ENCODE peak calls at places on chromosomes 12 and 14, in five cellular contexts. J, F, X, R and E are unnamed samples.

GRCh38 chr12:27554421-27555186 is 30.6 kb downstream of the PPFIBP1 start:
- DNase-seq in R (peak), J (peak), X (no peak), F (no peak), E (no peak)

GRCh38 chr14:37470251-37470650 is 124.8 kb downstream of the FOXA1 start:
- DNase-seq in R (no peak), X (no peak), J (no peak), F (no peak), E (no peak)

GRCh38 chr12:40028296-40028695 is 77.6 kb downstream of the SLC2A13 start:
- DNase-seq in X (no peak), F (no peak), R (no peak), J (no peak), E (no peak)

GRCh38 chr14:76759589-76759988 is 1.7 kb upstream of the VASH1 start:
- DNase-seq in R (no peak), F (no peak), X (no peak), J (no peak), E (no peak)

GRCh38 chr12:57797938-57798337 is 15.4 kb downstream of the TSFM start:
- DNase-seq in X (no peak), R (no peak), F (no peak), J (no peak), E (no peak)

GRCh38 chr14:92926180-92926845 is 3.4 kb downstream of the CHGA start:
- DNase-seq in J (no peak), F (peak), R (no peak), X (no peak), E (no peak)

GRCh38 chr12:5140190-5140589 is 96.5 kb downstream of the KCNA5 start:
- DNase-seq in X (no peak), J (no peak), R (no peak), F (no peak), E (no peak)

GRCh38 chr12:131644481-131644880 is 66.4 kb upstream of the SFSWAP start:
- DNase-seq in X (no peak), J (no peak), R (no peak), F (no peak), E (no peak)

GRCh38 chr12:120466560-120467315 is 2.8 kb downstream of the SRSF9 start:
- DNase-seq in J (peak), X (peak), F (no peak), R (no peak), E (peak)

GRCh38 chr12:71476513-71476912 is 36.9 kb downstream of the LGR5 start:
- DNase-seq in X (no peak), J (no peak), R (no peak), F (no peak), E (no peak)

GRCh38 chr14:68157971-68158371 is 338.4 kb downstream of the RAD51B start:
- DNase-seq in F (no peak), R (no peak), J (no peak), X (no peak), E (no peak)

GRCh38 chr12:98154850-98155249 is 360.5 kb upstream of the TMPO start:
- DNase-seq in J (peak), X (no peak), F (no peak), R (no peak), E (no peak)

DNA sequence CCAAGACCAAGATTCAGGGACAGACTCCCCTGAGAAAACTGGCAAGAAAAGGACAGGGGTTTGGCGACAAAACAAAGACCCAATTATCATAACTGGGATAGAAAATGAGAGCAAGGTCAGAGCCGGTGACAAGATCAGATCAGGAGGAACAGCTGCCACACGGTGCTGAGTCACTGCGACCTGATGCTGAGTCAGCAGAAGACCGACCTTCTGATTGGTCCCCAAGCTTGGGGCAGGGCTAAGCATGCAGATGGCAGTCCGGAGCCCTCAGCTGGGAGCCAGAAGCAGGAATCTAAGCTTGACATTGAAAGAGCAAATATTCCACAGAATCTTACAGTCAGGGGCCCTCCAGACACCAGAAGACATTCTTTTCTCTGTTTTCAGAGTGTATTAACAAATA is 19.1 kb upstream of the ARMH4 start:
- DNase-seq in J (peak), X (no peak), F (peak), R (peak), E (peak)
- H3K4me3 ChIP-seq in J (no peak), X (no peak), F (no peak), R (no peak), E (no peak)

DNA sequence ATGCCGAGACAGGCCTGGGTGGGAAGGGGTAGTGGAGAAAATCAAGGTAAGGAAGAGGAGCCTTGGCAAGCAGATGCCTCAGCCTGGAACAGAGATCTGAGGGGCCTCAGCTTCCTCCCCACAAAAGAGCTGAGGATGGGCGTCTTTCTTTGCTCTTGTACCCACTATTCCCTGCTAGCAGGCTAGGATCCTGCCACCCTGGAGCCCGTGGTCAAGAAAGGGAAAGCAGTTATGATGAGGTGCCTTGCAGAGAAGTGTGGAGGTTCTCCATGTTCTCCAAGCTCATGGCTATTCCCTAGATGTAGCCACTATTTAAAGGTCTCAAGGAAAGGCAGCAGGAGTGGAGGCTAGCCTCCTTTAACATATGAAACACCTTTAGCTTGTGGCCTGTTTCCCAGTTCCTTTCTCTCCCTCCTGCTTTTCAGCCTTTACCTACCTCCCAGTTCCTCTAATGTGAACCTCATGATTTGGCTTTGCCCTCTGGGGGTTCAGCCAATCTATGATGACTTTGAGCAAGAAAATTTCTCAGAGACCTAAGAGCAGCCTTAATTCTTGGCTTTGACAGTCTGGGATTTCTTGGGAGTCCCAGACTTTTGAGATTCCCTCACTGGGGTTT is 1.1 kb downstream of the IKZF4 start:
- DNase-seq in R (no peak), F (no peak), X (no peak), J (no peak), E (no peak)
- H3K4me3 ChIP-seq in R (no peak), F (no peak), X (peak), J (peak), E (no peak)

DNA sequence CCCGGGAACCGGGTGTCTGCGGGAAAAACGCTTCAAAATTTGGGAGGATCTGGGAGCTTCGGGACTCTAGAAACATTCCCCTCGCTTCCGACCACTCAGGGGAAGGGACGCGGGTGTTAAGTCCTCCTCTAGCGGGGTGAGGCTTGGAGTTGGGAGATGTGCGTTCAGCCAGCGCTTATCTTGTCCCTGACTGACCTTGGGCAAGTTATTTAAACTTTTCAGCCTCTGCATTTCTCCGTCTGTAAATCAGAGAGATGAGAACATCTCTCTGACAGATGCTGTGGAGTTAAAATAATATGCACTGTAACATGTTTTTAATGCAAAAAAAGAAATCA is 76.9 kb upstream of the ANO4 start:
- DNase-seq in R (no peak), J (no peak), X (no peak), F (no peak), E (no peak)
- H3K4me3 ChIP-seq in R (no peak), J (peak), X (no peak), F (no peak), E (no peak)

GRCh38 chr12:78938341-78939084 is 73.9 kb downstream of the SYT1 start:
- DNase-seq in F (no peak), X (no peak), R (no peak), J (no peak), E (no peak)
- H3K4me3 ChIP-seq in F (no peak), X (no peak), R (no peak), J (no peak), E (no peak)

DNA sequence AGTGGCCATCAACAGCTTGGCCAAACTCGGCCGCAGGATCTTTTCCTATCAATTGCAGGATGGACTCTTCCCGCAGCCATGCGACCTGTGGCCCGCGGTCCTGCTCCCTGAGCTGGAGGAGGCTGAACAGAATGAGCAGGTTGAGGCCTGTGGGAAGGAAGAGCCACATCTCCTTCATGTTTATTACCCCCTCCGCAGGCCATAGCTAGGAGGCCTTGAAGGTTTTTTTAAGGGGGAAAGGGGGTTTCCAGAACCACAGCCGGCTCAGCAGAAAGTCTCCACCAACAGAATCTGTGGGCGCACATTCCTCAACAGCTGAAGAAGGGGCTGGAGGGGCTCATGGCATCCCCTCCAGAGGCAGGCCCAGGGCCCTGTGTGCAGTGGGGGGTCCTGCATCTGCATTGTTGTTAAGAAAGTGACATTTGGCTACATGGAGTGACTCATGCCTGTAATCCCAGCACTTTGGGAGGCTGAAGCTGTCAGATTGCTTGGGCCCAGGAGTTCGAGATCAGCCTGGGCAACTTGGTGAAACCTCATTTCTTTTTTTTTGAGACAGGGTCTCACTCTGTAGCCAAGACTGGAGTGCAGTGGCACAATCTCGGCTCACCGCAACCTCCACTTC is 25.2 kb upstream of the PPP1R13B start:
- DNase-seq in F (no peak), J (no peak), R (no peak), X (no peak), E (no peak)
- H3K4me3 ChIP-seq in F (no peak), J (peak), R (no peak), X (peak), E (peak)

GRCh38 chr14:65461730-65462129 is 49.2 kb downstream of the FUT8 start:
- DNase-seq in R (no peak), F (no peak), X (no peak), J (no peak), E (no peak)

GRCh38 chr14:65465584-65465983 is 53.1 kb downstream of the FUT8 start:
- DNase-seq in F (no peak), J (no peak), X (no peak), R (no peak), E (no peak)

DNA sequence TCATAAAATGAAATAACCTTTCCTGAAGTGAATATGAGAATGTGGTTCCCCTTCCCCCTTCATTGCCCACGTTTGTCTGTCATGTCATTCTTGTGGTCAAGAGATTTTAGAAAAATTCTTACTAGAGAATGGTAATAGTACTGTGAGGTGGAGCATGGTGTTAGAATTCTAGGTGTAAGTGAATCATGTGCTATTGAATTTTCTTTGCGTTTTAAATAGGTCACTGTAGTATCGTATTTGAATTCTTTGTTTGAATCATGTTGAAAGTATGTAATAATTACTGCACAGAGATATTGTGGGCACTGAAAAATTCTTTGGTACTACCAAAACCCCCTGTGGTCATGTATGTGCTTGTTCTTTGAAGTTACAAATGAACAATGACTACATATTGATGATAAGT is 49.9 kb downstream of the FUT8 start:
- DNase-seq in J (no peak), X (no peak), R (no peak), F (no peak), E (no peak)
- H3K4me3 ChIP-seq in J (no peak), X (no peak), R (no peak), F (no peak), E (no peak)

GRCh38 chr14:61569308-61569707 is 126.0 kb upstream of the HIF1A start:
- DNase-seq in J (no peak), X (no peak), R (no peak), F (no peak), E (no peak)

GRCh38 chr14:61570188-61570960 is 124.9 kb upstream of the HIF1A start:
- DNase-seq in X (no peak), R (no peak), J (no peak), F (peak), E (peak)

GRCh38 chr14:61571931-61572330 is 123.4 kb upstream of the HIF1A start:
- DNase-seq in X (no peak), F (no peak), J (no peak), R (no peak), E (no peak)

GRCh38 chr14:61569783-61570182 is 125.5 kb upstream of the HIF1A start:
- DNase-seq in X (peak), R (no peak), F (peak), J (no peak), E (peak)

GRCh38 chr14:61570961-61571299 is 124.4 kb upstream of the HIF1A start:
- DNase-seq in J (no peak), F (no peak), R (no peak), X (no peak), E (no peak)
- H3K4me3 ChIP-seq in J (peak), F (peak), R (no peak), X (no peak), E (no peak)

DNA sequence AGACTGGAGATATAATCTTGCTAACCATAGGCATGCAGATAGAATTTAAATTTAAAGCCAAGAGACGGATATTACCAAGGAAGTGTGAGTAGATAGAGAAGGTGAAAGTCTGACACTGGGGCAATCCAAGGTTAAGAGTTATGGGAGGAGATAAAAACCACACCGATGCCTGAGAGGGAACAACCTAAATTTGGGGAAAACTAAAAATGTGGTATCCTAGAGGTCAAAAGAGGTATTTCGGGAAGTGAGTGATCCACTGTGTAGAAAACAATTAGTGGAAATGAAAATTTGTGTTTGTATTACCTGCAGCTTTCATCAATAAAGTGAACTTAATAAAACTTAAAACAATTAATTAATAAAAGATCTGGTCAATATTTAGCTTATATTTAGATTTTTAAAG is 269.0 kb upstream of the RPL10L start:
- DNase-seq in J (no peak), R (no peak), F (no peak), X (no peak), E (no peak)
- H3K4me3 ChIP-seq in J (no peak), R (no peak), F (no peak), X (no peak), E (no peak)

GRCh38 chr14:95293474-95293873 is 26.2 kb downstream of the CLMN start:
- DNase-seq in F (no peak), X (no peak), R (no peak), J (no peak), E (no peak)
- H3K4me3 ChIP-seq in F (no peak), X (no peak), R (no peak), J (no peak), E (no peak)

DNA sequence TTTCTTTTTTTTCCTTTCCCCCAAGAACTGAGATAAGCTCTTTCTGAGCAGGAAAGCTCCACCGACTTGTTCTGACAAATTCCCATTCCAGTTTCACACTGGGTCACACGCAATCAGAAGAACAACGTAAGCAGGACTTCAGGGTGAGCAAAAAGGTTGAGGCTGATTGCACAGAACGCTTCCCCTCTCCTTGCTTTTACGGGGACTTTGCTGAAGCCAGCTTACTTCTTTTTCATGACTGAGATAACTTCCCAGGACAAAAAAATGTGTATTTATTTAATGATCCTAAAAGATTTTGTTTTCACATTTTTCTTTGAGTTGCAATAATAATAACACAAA is 153.2 kb downstream of the PHLDA1 start:
- DNase-seq in R (no peak), F (no peak), J (no peak), X (no peak), E (no peak)
- H3K4me3 ChIP-seq in R (no peak), F (no peak), J (no peak), X (no peak), E (no peak)